ENCODE peak calls at places on chromosomes 6 and 20, in four cellular contexts. S is effector CD4-positive, alpha-beta T cell; T is body of pancreas; Q is activated naive CD4-positive, alpha-beta T cell treated with Interleukin-2 at 50 U/mL for 16 hours. K is an unnamed sample.

GRCh38 chr20:59179988-59180387 is 16.4 kb downstream of the ZNF831 start:
- DNase-seq in Q (no peak), T (no peak), S (no peak), K (no peak)

GRCh38 chr20:17320456-17320855 is 93.6 kb downstream of the PCSK2 start:
- DNase-seq in S (no peak), Q (no peak), T (no peak), K (no peak)

GRCh38 chr20:6162239-6162638 is 39.4 kb upstream of the FERMT1 start:
- DNase-seq in S (no peak), T (peak; percentile 28), Q (no peak), K (no peak)

GRCh38 chr20:33246077-33246476 is 10.3 kb downstream of the BPIFA1 start:
- DNase-seq in Q (no peak), T (no peak), S (no peak), K (no peak)

GRCh38 chr20:58822175-58822574 is 28.5 kb downstream of the GNAS-AS1 start:
- DNase-seq in Q (no peak), T (no peak), S (no peak), K (no peak)

GRCh38 chr6:41655706-41656668 is 17.7 kb downstream of the MDFI start:
- DNase-seq in T (no peak), S (no peak), Q (no peak), K (no peak)

GRCh38 chr6:1082040-1082935 is 229.6 kb upstream of the FOXQ1 start:
- DNase-seq in S (no peak), T (no peak), Q (no peak), K (no peak)

GRCh38 chr6:6912841-6913240 is 194.9 kb upstream of the RREB1 start:
- DNase-seq in T (no peak), Q (no peak), S (no peak), K (no peak)

GRCh38 chr20:58296328-58296837 is 13.1 kb upstream of the RAB22A start:
- DNase-seq in S (no peak), T (no peak), Q (no peak), K (no peak)

GRCh38 chr6:163745566-163746400 is 331.3 kb downstream of the QKI start:
- DNase-seq in S (no peak), T (peak; percentile 23), Q (no peak), K (no peak)

GRCh38 chr20:39398656-39399055 is 436.5 kb downstream of the DHX35 start:
- DNase-seq in T (no peak), S (no peak), Q (no peak), K (no peak)

GRCh38 chr20:54015496-54015895 is 54.9 kb downstream of the BCAS1 start:
- DNase-seq in Q (no peak), T (no peak), S (no peak), K (no peak)

GRCh38 chr20:15756401-15756800 is 816.8 kb downstream of the KIF16B start:
- DNase-seq in T (no peak), S (no peak), Q (no peak), K (no peak)

GRCh38 chr6:64717281-64717680 is 989.7 kb downstream of the EYS start:
- DNase-seq in Q (no peak), T (no peak), S (no peak), K (no peak)

GRCh38 chr6:148509789-148510581 is 167.3 kb downstream of the SASH1 start:
- DNase-seq in Q (no peak), S (no peak), T (peak; percentile 31), K (no peak)

GRCh38 chr6:145891126-145891525 is 73.0 kb downstream of the SHPRH start:
- DNase-seq in Q (no peak), S (no peak), T (no peak), K (no peak)

GRCh38 chr6:86943819-86944407 is 6.6 kb downstream of the HTR1E start:
- DNase-seq in T (peak; percentile 51), S (no peak), Q (no peak), K (no peak)

GRCh38 chr20:431012-431904 is 23.2 kb downstream of the RBCK1 start:
- DNase-seq in Q (peak; percentile 16), S (no peak), T (peak; percentile 79), K (no peak)

GRCh38 chr20:63703976-63704748 is 3.6 kb downstream of the ARFRP1 start:
- DNase-seq in T (no peak), Q (no peak), S (no peak), K (no peak)

GRCh38 chr6:159720708-159721107 is 6.6 kb upstream of the WTAP start:
- DNase-seq in T (peak; percentile 59), S (peak; percentile 54), Q (no peak), K (peak; percentile 11)

GRCh38 chr6:36622901-36623546 is 28.9 kb downstream of the SRSF3 start:
- DNase-seq in S (no peak), T (no peak), Q (no peak), K (no peak)

GRCh38 chr20:10427060-10427692 is 6.8 kb downstream of the MKKS start:
- DNase-seq in T (peak; percentile 56), Q (peak; percentile 48), S (peak; percentile 37), K (no peak)